ENCODE peak calls at places on chromosomes 4 and X, in six cellular contexts. Y is pancreas, B is body of pancreas, C is sigmoid colon, L is breast epithelium, H is heart right ventricle. G is an unnamed sample.

GRCh38 chr4:124854968-124855367 is 142.4 kb upstream of the ANKRD50 start:
- DNase-seq in Y (no peak), B (no peak), C (no peak), L (no peak), H (no peak), G (no peak)

GRCh38 chr4:21512351-21512750 is 436.2 kb downstream of the KCNIP4 start:
- DNase-seq in Y (no peak), B (no peak), C (no peak), L (no peak), H (no peak), G (no peak)

GRCh38 chrX:22087158-22087557 is 55.0 kb downstream of the PHEX start:
- DNase-seq in Y (no peak), B (no peak), C (no peak), L (no peak), H (no peak), G (no peak)

GRCh38 chrX:78796916-78797315 is 49.4 kb downstream of the LPAR4 start:
- DNase-seq in Y (no peak), B (no peak), C (no peak), L (no peak), H (no peak), G (no peak)

GRCh38 chrX:112834016-112834855 is 6.4 kb downstream of the AMOT start:
- DNase-seq in Y (no peak), B (no peak), C (no peak), L (no peak), H (no peak), G (no peak)

GRCh38 chrX:78321809-78322208 is 5.6 kb downstream of the CYSLTR1 start:
- DNase-seq in Y (no peak), B (peak; percentile 14), C (no peak), L (no peak), H (peak; percentile 14), G (no peak)

GRCh38 chr4:184824081-184824775 is 1.5 kb downstream of the ACSL1 start:
- DNase-seq in Y (no peak), B (no peak), C (no peak), L (no peak), H (no peak), G (no peak)

GRCh38 chr4:151173751-151174325 is 74.4 kb downstream of the RPS3A start:
- DNase-seq in Y (no peak), B (peak; percentile 22), C (peak; percentile 89), L (no peak), H (peak; percentile 13), G (no peak)

GRCh38 chrX:45716747-45717146 is 516.1 kb upstream of the DIPK2B start:
- DNase-seq in Y (no peak), B (no peak), C (no peak), L (no peak), H (no peak), G (no peak)

GRCh38 chr4:63937961-63938360 is 471.3 kb downstream of the TECRL start:
- DNase-seq in Y (no peak), B (no peak), C (peak; percentile 37), L (no peak), H (no peak), G (no peak)

GRCh38 chr4:53132117-53132889 is 233.6 kb downstream of the SCFD2 start:
- DNase-seq in Y (no peak), B (no peak), C (no peak), L (no peak), H (no peak), G (no peak)

GRCh38 chrX:116605576-116605975 is 142.8 kb upstream of the CT83 start:
- DNase-seq in Y (no peak), B (no peak), C (no peak), L (no peak), H (no peak), G (no peak)

GRCh38 chrX:139758250-139758649 is 50.3 kb upstream of the MCF2 start:
- DNase-seq in Y (no peak), B (no peak), C (no peak), L (no peak), H (no peak), G (no peak)

GRCh38 chr4:2418652-2419571 is at the start of gene CFAP99:
- DNase-seq in Y (peak; percentile 99), B (peak; percentile 99), C (peak; percentile 98), L (peak; percentile 95), H (peak; percentile 97), G (peak; percentile 95)
- H3K27me3 ChIP-seq in Y (no peaks in the 10 kb centered on the region), B (no peaks in the 10 kb centered on the region), C (peaks cover 57% of the 10 kb centered on the region), L (no peaks in the 10 kb centered on the region), H (peaks cover 41% of the 10 kb centered on the region), G (peaks cover 39% of the 10 kb centered on the region)

DNA sequence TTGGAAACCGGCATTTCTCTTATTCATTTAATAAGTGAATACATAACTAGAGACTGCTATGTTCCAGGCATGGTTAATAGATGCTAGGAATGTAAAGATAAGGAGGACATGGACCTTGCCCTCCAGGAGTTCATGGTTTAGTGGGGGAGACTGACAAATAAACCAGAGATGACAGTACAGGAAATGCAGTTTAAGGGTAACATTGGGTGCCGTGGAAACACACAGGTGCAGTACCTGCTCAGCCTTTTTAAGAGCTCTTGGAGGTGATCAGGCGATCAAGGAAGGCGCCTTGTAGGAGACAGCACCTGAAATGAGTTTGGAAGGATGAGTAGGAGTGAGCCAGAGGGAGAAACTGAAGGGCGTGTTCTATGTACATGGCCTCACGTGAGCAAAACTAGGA is 145.8 kb downstream of the AASDH start:
- DNase-seq in Y (no peak), B (no peak), C (no peak), L (no peak), H (no peak), G (no peak)
- TF ChIP-seq CTCF in Y (no peak), B (no peak), C (no peak), L (no peak), H (no peak), G (no peak)

DNA sequence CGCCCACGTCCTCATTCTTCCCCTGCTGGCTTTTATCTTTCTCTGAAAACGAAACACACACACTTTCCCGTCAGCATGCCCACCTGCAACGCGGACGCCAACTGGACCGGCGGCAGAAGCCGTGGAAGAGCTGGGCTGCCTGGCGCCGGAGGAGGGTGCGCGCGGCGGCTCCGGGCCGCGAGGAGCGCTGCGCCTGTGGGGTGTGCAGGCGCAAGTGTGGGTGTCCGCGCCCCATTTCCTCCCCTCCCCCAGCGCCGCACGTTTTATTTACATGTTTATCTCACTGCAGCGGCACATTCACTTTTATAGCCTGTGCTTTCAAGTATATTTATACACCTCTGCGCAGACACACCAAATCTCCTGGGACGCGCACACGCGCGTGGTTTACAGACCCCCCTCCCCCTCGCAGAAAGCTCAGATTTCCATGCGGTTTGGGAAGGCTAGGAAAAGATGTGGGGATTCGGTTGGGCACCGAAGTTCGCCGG is 1.5 kb downstream of the PITX2 start:
- DNase-seq in Y (no peak), B (no peak), C (no peak), L (no peak), H (no peak), G (no peak)
- H3K27me3 ChIP-seq in Y (peaks cover 24% of the 10 kb centered on the region), B (peaks cover 3% of the 10 kb centered on the region), C (peaks cover 99% of the 10 kb centered on the region), L (peaks cover 3% of the 10 kb centered on the region), H (peaks cover 100% of the 10 kb centered on the region), G (peaks cover 100% of the 10 kb centered on the region)

GRCh38 chr4:153541426-153542096 is 75.4 kb downstream of the TMEM131L start:
- DNase-seq in Y (no peak), B (no peak), C (no peak), L (no peak), H (no peak), G (no peak)

GRCh38 chr4:153543351-153543750 is 77.2 kb downstream of the TMEM131L start:
- DNase-seq in Y (no peak), B (peak; percentile 37), C (no peak), L (no peak), H (no peak), G (no peak)

GRCh38 chr4:153539058-153539826 is 73.1 kb downstream of the TMEM131L start:
- DNase-seq in Y (peak; percentile 64), B (peak; percentile 69), C (no peak), L (no peak), H (no peak), G (no peak)

GRCh38 chr4:153542835-153543234 is 76.7 kb downstream of the TMEM131L start:
- DNase-seq in Y (no peak), B (no peak), C (no peak), L (no peak), H (no peak), G (no peak)

GRCh38 chr4:153542131-153542530 is 76.0 kb downstream of the TMEM131L start:
- DNase-seq in Y (no peak), B (no peak), C (no peak), L (no peak), H (no peak), G (no peak)
- TF ChIP-seq CTCF in Y (no peak), B (no peak), C (no peak), L (no peak), H (no peak), G (no peak)

DNA sequence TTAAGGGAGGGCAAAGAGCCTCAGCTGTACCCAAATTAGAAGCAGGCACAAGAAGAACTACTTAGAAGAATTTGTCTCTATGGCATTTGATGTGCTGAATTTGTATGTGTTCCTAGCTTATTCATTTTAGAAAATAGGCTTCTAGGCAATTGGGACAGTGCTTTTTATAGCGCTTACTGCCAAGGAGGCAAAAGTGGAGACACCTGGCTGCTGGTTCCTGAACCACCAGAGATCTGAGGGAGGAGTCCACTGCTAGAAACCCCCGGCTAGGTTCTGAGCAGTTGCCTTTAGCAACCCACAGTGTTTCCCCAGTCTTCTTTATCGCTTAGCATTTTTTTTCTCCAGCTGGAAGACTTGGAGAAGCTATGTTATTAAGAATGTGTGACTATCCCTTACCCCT is 1.3 kb upstream of the RNF150 start:
- DNase-seq in Y (no peak), B (no peak), C (no peak), L (no peak), H (no peak), G (no peak)
- H3K27me3 ChIP-seq in Y (no peaks in the 10 kb centered on the region), B (no peaks in the 10 kb centered on the region), C (no peaks in the 10 kb centered on the region), L (no peaks in the 10 kb centered on the region), H (peaks cover 14% of the 10 kb centered on the region), G (peaks cover 8% of the 10 kb centered on the region)

DNA sequence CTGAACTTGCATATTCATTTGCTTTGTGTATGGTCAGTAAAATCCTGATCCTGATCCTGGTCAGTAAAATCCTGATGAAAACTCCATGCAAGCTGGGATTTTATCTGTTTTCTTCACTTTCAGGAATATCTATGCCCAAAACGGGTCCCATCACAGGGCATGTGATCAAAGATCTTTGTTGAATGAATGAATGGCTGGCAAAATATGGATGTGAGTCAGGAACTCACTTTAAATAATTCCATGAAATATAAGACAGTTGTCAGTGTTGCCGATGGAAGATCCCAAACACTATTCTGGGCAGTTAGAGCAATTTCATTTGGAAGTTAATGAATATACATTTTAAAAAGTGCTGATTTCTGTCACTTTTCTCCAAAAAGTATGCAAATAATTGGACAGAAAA is 598.4 kb downstream of the GBA3 start:
- DNase-seq in Y (no peak), B (no peak), C (no peak), L (no peak), H (no peak), G (no peak)
- TF ChIP-seq CTCF in Y (no peak), B (no peak), C (no peak), L (no peak), H (no peak), G (no peak)

DNA sequence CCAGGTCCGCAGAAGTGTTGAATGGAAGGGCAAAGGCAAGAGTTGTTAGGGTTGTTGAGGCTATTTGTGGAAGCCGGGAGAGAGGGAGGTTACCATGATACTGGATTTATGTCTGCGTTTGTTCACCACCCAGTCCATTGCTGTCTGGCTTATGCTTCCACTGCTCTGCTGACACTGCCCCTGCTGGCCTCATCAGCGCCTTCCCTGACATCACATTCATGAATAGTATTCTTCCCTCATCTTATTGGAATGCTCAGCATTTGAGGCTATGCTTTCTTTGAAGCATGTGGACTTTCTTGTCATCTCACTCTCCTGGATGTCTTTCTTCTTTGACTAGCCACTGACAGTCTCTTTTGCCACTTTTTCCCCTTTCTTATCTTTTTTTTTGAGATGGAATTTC is 10.3 kb downstream of the GNL3L start:
- DNase-seq in Y (no peak), B (no peak), C (no peak), L (no peak), H (peak; percentile 19), G (no peak)
- H3K27me3 ChIP-seq in Y (no peaks in the 10 kb centered on the region), B (no peaks in the 10 kb centered on the region), C (no peaks in the 10 kb centered on the region), L (no peaks in the 10 kb centered on the region), H (no peaks in the 10 kb centered on the region), G (no peaks in the 10 kb centered on the region)

GRCh38 chr4:39637572-39638357 is 900 bp downstream of the SMIM14 start:
- DNase-seq in Y (peak; percentile 39), B (peak; percentile 65), C (peak; percentile 83), L (peak; percentile 47), H (peak; percentile 53), G (peak; percentile 72)
- TF ChIP-seq CTCF in Y (no peak), B (no peak), C (no peak), L (no peak), H (no peak), G (no peak)

G was measured in RWPE2.